ENCODE peak calls at places on chromosome 5, in nine cellular contexts. V is kidney tubule cell; U is mammary epithelial cell; R is stimulated activated CD8-positive, alpha-beta memory T cell treated with anti-CD3 and anti-CD28 coated beads, Interleukin-2, amount 100 ng/mL, for 1 hour; K is HuH-7; Z is myocyte; M is NCI-H460; F is naive B cell; B is NCI-H2081. L is an unnamed sample.
A peak's percentile ranks its signal among the peaks of the same experiment; 100 is the strongest.

GRCh38 chr5:181051841-181052525 is 11.9 kb downstream of the BTNL9 start:
- DNase-seq in V (no peak), U (no peak), R (no peak), K (no peak), Z (no peak), M (no peak), F (no peak), B (no peak), L (no peak)

GRCh38 chr5:171600736-171601265 is 181.4 kb downstream of the FGF18 start:
- DNase-seq in V (no peak), U (no peak), R (no peak), K (no peak), Z (no peak), M (no peak), F (no peak), B (no peak), L (no peak)

GRCh38 chr5:38453921-38454320 is 102.5 kb downstream of the LIFR start:
- DNase-seq in V (no peak), U (no peak), R (no peak), K (no peak), Z (no peak), M (no peak), F (no peak), B (no peak), L (no peak)

GRCh38 chr5:125139590-125139989 is 393.2 kb upstream of the ZNF608 start:
- DNase-seq in V (no peak), U (no peak), R (no peak), K (no peak), Z (no peak), M (no peak), F (no peak), B (no peak), L (no peak)

GRCh38 chr5:343461-344401 is 22.2 kb downstream of the AHRR start:
- DNase-seq in V (peak; percentile 46), U (peak; percentile 39), R (no peak), K (peak; percentile 83), Z (no peak), M (peak; percentile 73), F (peak; percentile 18), B (no peak), L (peak; percentile 65)

GRCh38 chr5:39801306-39801705 is 376.5 kb upstream of the DAB2 start:
- DNase-seq in V (no peak), U (no peak), R (no peak), K (no peak), Z (no peak), M (no peak), F (no peak), B (no peak), L (no peak)

GRCh38 chr5:150155258-150156032 is at the start of gene PDGFRB:
- DNase-seq in V (no peak), U (no peak), R (peak; percentile 20), K (no peak), Z (peak; percentile 79), M (no peak), F (peak; percentile 65), B (peak; percentile 13), L (peak; percentile 39)

GRCh38 chr5:7391688-7392400 is 4.1 kb upstream of the ADCY2 start:
- DNase-seq in V (no peak), U (no peak), R (no peak), K (no peak), Z (no peak), M (no peak), F (no peak), B (peak; percentile 46), L (no peak)

GRCh38 chr5:80172067-80172690 is 83.7 kb downstream of the SERINC5 start:
- DNase-seq in V (no peak), U (no peak), R (no peak), K (no peak), Z (peak; percentile 34), M (no peak), F (no peak), B (no peak), L (no peak)

GRCh38 chr5:79047199-79047598 is 22.3 kb downstream of the DMGDH start:
- DNase-seq in V (no peak), U (no peak), R (no peak), K (no peak), Z (no peak), M (no peak), F (no peak), B (no peak), L (no peak)

GRCh38 chr5:156922207-156922792 is 40.7 kb downstream of the TIMD4 start:
- DNase-seq in V (no peak), U (no peak), R (no peak), K (no peak), Z (no peak), M (no peak), F (no peak), B (no peak), L (no peak)

GRCh38 chr5:153498516-153498915 is 8.0 kb downstream of the GRIA1 start:
- DNase-seq in V (no peak), U (no peak), R (no peak), K (no peak), Z (no peak), M (no peak), F (no peak), B (no peak), L (no peak)

GRCh38 chr5:62137628-62138027 is 168.4 kb upstream of the KIF2A start:
- DNase-seq in V (no peak), U (no peak), R (no peak), K (no peak), Z (no peak), M (no peak), F (no peak), B (no peak), L (no peak)

GRCh38 chr5:57174128-57174849 is 430 bp downstream of the GPBP1 start:
- DNase-seq in V (peak; percentile 58), U (peak; percentile 46), R (no peak), K (no peak), Z (peak; percentile 35), M (no peak), F (no peak), B (peak; percentile 11), L (peak; percentile 53)

GRCh38 chr5:38162625-38163024 is 95.7 kb upstream of the EGFLAM start:
- DNase-seq in V (peak; percentile 68), U (peak; percentile 14), R (no peak), K (no peak), Z (peak; percentile 55), M (no peak), F (no peak), B (no peak), L (no peak)

GRCh38 chr5:128774605-128775004 is 190.7 kb upstream of the SLC27A6 start:
- DNase-seq in V (no peak), U (peak; percentile 22), R (no peak), K (no peak), Z (peak; percentile 50), M (no peak), F (no peak), B (no peak), L (no peak)

GRCh38 chr5:83249156-83249555 is 171.8 kb downstream of the XRCC4 start:
- DNase-seq in V (no peak), U (peak; percentile 50), R (no peak), K (no peak), Z (no peak), M (no peak), F (no peak), B (no peak), L (no peak)

L was measured in COR-L47.